ENCODE peak calls at places on chromosomes 1 and 21, in four cellular contexts. One of them, this sample, is unnamed.

GRCh38 chr1:53061859-53062714 is at the start of gene PODN:
- DNase-seq in HepG2: no peak
- DNase-seq in HCT116: no peak
- DNase-seq in K562: peak; percentile 45
- DNase-seq in this sample: no peak

GRCh38 chr1:119009300-119009660 is 21.1 kb upstream of the TBX15 start:
- DNase-seq in K562: no peak
- DNase-seq in HepG2: no peak
- DNase-seq in HCT116: no peak
- DNase-seq in this sample: no peak

GRCh38 chr1:213605732-213606131 is 382.0 kb upstream of the PROX1 start:
- DNase-seq in HepG2: no peak
- DNase-seq in K562: no peak
- DNase-seq in HCT116: no peak
- DNase-seq in this sample: no peak

GRCh38 chr1:228060458-228061190 is 21.9 kb upstream of the ARF1 start:
- DNase-seq in HCT116: no peak
- DNase-seq in HepG2: no peak
- DNase-seq in K562: peak; percentile 49
- DNase-seq in this sample: no peak

GRCh38 chr1:248372394-248372793 is 3.2 kb upstream of the OR2T6 start:
- DNase-seq in HCT116: no peak
- DNase-seq in HepG2: no peak
- DNase-seq in K562: no peak
- DNase-seq in this sample: no peak

GRCh38 chr21:35227774-35228173 is 178.7 kb upstream of the RUNX1 start:
- DNase-seq in HCT116: no peak
- DNase-seq in K562: no peak
- DNase-seq in HepG2: no peak
- DNase-seq in this sample: no peak

GRCh38 chr1:168246506-168246905 is 20.7 kb downstream of the SFT2D2 start:
- DNase-seq in HCT116: no peak
- DNase-seq in K562: no peak
- DNase-seq in HepG2: no peak
- DNase-seq in this sample: no peak

GRCh38 chr1:36638268-36638667 is 155.6 kb upstream of the CSF3R start:
- DNase-seq in K562: no peak
- DNase-seq in HepG2: no peak
- DNase-seq in HCT116: no peak
- DNase-seq in this sample: no peak

GRCh38 chr1:21913763-21914162 is 23.3 kb downstream of the HSPG2 start:
- DNase-seq in K562: no peak
- DNase-seq in HepG2: no peak
- DNase-seq in HCT116: no peak
- DNase-seq in this sample: no peak

GRCh38 chr1:2174348-2175054 is 20.1 kb downstream of the FAAP20 start:
- DNase-seq in K562: peak; percentile 88
- DNase-seq in HCT116: peak; percentile 28
- DNase-seq in HepG2: peak; percentile 23
- DNase-seq in this sample: peak; percentile 25

GRCh38 chr1:59556802-59557548 is 257.8 kb upstream of the HOOK1 start:
- DNase-seq in HepG2: peak; percentile 100
- DNase-seq in K562: no peak
- DNase-seq in HCT116: peak; percentile 68
- DNase-seq in this sample: no peak

GRCh38 chr21:45922648-45923047 is 58.9 kb upstream of the COL6A1 start:
- DNase-seq in HepG2: no peak
- DNase-seq in K562: no peak
- DNase-seq in HCT116: no peak
- DNase-seq in this sample: no peak

GRCh38 chr21:45919593-45919992 is 62.0 kb upstream of the COL6A1 start:
- DNase-seq in HepG2: no peak
- DNase-seq in HCT116: no peak
- DNase-seq in K562: no peak
- DNase-seq in this sample: no peak

GRCh38 chr21:45921917-45922316 is 59.7 kb upstream of the COL6A1 start:
- DNase-seq in HepG2: no peak
- DNase-seq in K562: no peak
- DNase-seq in HCT116: no peak
- DNase-seq in this sample: no peak

GRCh38 chr21:45918835-45919467 is 62.6 kb upstream of the COL6A1 start:
- DNase-seq in HCT116: no peak
- DNase-seq in HepG2: no peak
- DNase-seq in K562: no peak
- DNase-seq in this sample: no peak

GRCh38 chr21:45920824-45921600 is 60.6 kb upstream of the COL6A1 start:
- DNase-seq in K562: no peak
- DNase-seq in HCT116: no peak
- DNase-seq in HepG2: no peak
- DNase-seq in this sample: no peak
- TF ChIP-seq TCF7L2 in K562: no peak
- TF ChIP-seq TCF7L2 in HCT116: no peak
- TF ChIP-seq TCF7L2 in HepG2: no peak
- TF ChIP-seq TCF7L2 in this sample: no peak

GRCh38 chr1:93839307-93839706 is 39.7 kb downstream of the DNTTIP2 start:
- DNase-seq in K562: no peak
- DNase-seq in HCT116: no peak
- DNase-seq in HepG2: no peak
- DNase-seq in this sample: no peak
- H3K27ac ChIP-seq in K562: no peak overlapping the region
- H3K27ac ChIP-seq in HCT116: no peak overlapping the region
- H3K27ac ChIP-seq in HepG2: no peak overlapping the region
- H3K27ac ChIP-seq in this sample: no peak overlapping the region

DNA sequence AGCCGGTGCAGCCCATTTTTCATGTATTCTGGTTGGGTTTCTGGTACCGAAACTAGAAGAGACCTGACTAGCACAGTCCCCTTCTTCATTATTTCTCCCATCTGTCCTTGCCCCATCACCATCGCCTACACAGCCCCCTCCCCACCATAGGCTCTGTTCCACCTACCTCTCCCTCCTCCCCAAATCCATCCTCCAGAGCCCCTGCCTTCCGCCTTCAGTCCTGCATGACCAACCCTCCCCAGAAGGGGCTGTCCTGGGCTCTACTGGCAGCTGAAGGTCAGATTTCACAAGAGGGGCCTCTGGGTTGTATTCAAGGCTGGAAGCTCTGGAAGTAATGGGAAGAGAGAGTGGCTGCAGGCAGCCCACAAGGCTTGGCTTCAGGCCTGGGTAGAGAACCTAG is 55.2 kb downstream of the SDC3 start:
- DNase-seq in K562: no peak
- DNase-seq in HepG2: peak; percentile 55
- DNase-seq in HCT116: no peak
- DNase-seq in this sample: no peak
- H3K27me3 ChIP-seq in K562: no peaks in the 10 kb centered on the region
- H3K27me3 ChIP-seq in HepG2: peaks cover 4% of the 10 kb centered on the region
- H3K27me3 ChIP-seq in HCT116: peaks cover 2% of the 10 kb centered on the region
- H3K27me3 ChIP-seq in this sample: no peaks in the 10 kb centered on the region

GRCh38 chr1:151720974-151721787 is at the start of gene RIIAD1:
- DNase-seq in K562: peak; percentile 81
- DNase-seq in HCT116: no peak
- DNase-seq in HepG2: no peak
- DNase-seq in this sample: no peak
- TF ChIP-seq TCF7L2 in K562: no peak
- TF ChIP-seq TCF7L2 in HCT116: no peak
- TF ChIP-seq TCF7L2 in HepG2: no peak
- TF ChIP-seq TCF7L2 in this sample: no peak

DNA sequence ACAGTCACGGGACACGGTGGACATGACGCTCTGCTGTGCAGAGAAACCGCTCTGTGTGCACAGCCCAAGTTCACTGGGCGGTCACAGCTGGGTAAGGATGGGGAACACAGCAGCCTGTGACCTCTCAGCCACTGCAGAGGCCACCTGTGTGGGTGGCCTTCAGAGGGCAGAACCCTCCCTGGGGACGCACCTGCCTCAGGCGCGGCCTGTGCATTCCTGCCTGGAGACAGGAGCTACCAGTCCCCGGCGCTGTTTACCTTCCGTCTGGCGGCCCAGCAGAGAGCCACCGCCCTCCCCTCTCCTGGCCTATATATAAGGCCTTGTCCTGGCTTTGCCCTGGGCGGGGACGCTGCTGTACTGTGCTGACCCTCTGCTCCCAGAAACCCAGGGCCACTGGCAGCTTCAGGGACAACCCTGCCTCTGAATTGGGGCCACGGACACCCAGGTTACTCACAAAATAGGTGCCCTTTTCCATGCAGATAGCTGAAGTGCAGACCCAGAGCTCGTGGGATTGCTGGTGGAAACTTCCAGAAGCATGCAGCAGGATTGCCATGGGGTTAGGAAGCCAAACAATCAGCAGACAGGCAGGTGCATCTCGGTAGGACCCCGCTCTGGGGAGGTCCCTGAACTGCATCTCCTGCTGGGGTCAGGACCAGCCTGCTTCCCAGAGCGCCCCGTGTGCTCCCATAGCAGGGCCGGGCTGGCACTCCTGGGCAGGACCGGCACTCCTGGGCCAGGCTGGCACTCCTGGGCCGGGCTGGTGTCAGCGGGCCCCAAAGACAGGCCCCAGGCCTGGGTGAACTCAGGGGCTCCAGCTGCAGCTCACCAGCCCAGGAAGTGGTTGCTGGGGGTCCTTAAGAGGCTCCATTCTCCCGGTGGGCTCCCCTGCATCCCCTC is 83.6 kb downstream of the SIK1 start:
- DNase-seq in HCT116: no peak
- DNase-seq in K562: no peak
- DNase-seq in HepG2: peak; percentile 94
- DNase-seq in this sample: no peak
- H3K27ac ChIP-seq in HCT116: no peak overlapping the region
- H3K27ac ChIP-seq in K562: no peak overlapping the region
- H3K27ac ChIP-seq in HepG2: peak overlapping the region; percentile 5
- H3K27ac ChIP-seq in this sample: peak overlapping the region; percentile 34

DNA sequence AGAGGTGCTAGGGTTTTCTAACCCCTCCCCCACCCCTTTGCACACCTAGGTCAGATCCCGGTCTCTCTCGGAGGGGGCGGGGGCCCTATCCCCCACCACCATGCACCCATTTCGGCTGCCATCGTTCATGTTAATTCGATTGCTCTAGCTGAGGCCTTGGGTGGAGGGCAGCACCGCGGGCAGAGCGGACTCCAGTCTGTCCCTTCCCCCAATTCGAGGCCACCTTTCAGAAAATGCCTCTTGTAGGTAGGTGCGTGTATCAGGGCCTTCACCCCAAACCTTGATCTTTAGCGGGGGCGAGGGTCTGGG is 6.8 kb downstream of the EFNA4 start:
- DNase-seq in HepG2: no peak
- DNase-seq in HCT116: no peak
- DNase-seq in K562: no peak
- DNase-seq in this sample: no peak
- H3K27me3 ChIP-seq in HepG2: peaks cover 36% of the 10 kb centered on the region
- H3K27me3 ChIP-seq in HCT116: no peaks in the 10 kb centered on the region
- H3K27me3 ChIP-seq in K562: no peaks in the 10 kb centered on the region
- H3K27me3 ChIP-seq in this sample: no peaks in the 10 kb centered on the region

GRCh38 chr1:244049142-244049968 is 1.7 kb upstream of the ZBTB18 start:
- DNase-seq in HCT116: no peak
- DNase-seq in HepG2: no peak
- DNase-seq in K562: peak; percentile 69
- DNase-seq in this sample: no peak
- TF ChIP-seq TCF7L2 in HCT116: no peak
- TF ChIP-seq TCF7L2 in HepG2: no peak
- TF ChIP-seq TCF7L2 in K562: no peak
- TF ChIP-seq TCF7L2 in this sample: no peak

GRCh38 chr1:187114788-187115187 is 286.0 kb downstream of the PLA2G4A start:
- DNase-seq in HepG2: no peak
- DNase-seq in K562: no peak
- DNase-seq in HCT116: no peak
- DNase-seq in this sample: no peak
- H3K27ac ChIP-seq in HepG2: no peak overlapping the region
- H3K27ac ChIP-seq in K562: no peak overlapping the region
- H3K27ac ChIP-seq in HCT116: no peak overlapping the region
- H3K27ac ChIP-seq in this sample: no peak overlapping the region

DNA sequence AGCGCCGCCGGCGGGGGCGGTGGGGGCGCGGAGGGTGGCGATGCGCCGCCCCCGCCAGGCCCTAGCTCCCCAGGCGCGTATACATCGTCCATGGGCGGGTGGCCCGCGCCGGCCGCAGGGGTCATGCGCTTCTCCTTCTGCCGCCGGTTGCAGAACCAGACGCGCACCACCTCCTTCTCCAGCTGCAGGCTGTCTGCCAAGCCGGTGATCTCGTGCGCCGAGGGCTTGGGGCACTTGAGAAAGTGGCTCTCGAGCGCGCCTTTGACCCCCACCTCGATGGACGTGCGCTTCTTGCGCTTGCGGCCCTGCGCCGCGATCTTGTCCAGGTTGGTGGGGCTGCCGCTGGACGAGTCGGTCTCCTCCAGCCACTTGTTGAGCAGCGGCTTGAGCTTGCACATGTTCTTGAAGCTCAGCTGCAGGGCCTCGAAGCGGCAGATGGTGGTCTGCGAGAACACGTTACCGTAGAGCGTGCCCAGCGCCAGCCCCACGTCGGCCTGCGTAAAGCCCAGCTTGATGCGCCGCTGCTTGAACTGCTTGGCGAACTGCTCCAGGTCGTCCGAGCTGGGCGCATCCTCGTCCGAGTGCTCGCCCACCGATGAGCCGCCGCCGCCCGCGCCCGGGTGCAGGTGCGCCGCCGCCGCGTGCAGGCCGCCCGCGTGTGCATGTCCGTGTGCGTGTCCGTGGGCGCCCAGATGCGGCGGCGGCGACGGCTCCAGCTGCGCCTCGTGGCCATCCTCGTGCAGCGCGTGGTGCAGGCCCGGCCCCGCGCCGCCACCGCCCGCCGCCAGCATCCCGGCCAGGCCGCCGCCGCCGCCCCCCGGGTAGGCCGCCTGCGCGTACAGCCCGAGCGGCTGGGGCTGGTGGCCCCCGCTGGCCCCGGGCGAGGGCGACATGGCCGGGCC is 911 bp downstream of the POU3F1 start:
- DNase-seq in HCT116: no peak
- DNase-seq in K562: no peak
- DNase-seq in HepG2: no peak
- DNase-seq in this sample: no peak
- H3K27me3 ChIP-seq in HCT116: no peaks in the 10 kb centered on the region
- H3K27me3 ChIP-seq in K562: peaks cover 52% of the 10 kb centered on the region
- H3K27me3 ChIP-seq in HepG2: peaks cover 75% of the 10 kb centered on the region
- H3K27me3 ChIP-seq in this sample: peaks cover 11% of the 10 kb centered on the region

This sample was measured in Panc1.